ENCODE peak calls at places on chromosomes 13 and 19, in six cellular contexts. Z is HEK293T, S is hepatic stellate cell, C is DMS53, W is A172, T is fibroblast of lung. M is an unnamed sample.

GRCh38 chr13:29640665-29641064 is 45.2 kb upstream of the SLC7A1 start:
- DNase-seq in S (no peak), C (no peak), W (no peak), T (no peak), Z (no peak), M (no peak)

GRCh38 chr19:18539372-18539771 is 4.0 kb downstream of the FKBP8 start:
- DNase-seq in C (no peak), S (no peak), T (no peak), W (no peak), Z (no peak), M (no peak)

GRCh38 chr19:28406966-28407365 is 806.0 kb downstream of the UQCRFS1 start:
- DNase-seq in S (no peak), Z (no peak), C (no peak), T (no peak), W (no peak), M (no peak)

GRCh38 chr13:102117175-102117830 is 284.5 kb downstream of the FGF14 start:
- DNase-seq in S (no peak), T (peak), W (no peak), C (no peak), Z (no peak), M (no peak)

GRCh38 chr13:103246581-103247200 is 180.5 kb upstream of the SLC10A2 start:
- DNase-seq in T (no peak), S (no peak), Z (no peak), W (no peak), C (no peak), M (no peak)

GRCh38 chr19:45883881-45884681 is 1.9 kb downstream of the IRF2BP1 start:
- DNase-seq in C (peak), Z (no peak), T (no peak), S (no peak), W (no peak), M (no peak)

GRCh38 chr19:14472202-14472961 is 2.8 kb downstream of the PTGER1 start:
- DNase-seq in C (peak), W (no peak), Z (peak), S (peak), T (peak), M (no peak)

GRCh38 chr13:35283856-35284255 is 192.6 kb downstream of the MAB21L1 start:
- DNase-seq in Z (no peak), C (peak), S (no peak), T (peak), W (no peak), M (no peak)

GRCh38 chr19:16461630-16462051 is 10.1 kb downstream of the EPS15L1 start:
- DNase-seq in S (no peak), W (no peak), C (no peak), Z (no peak), T (no peak), M (no peak)

GRCh38 chr19:15035795-15036311 is 13.4 kb upstream of the CASP14 start:
- DNase-seq in C (no peak), W (no peak), S (no peak), T (no peak), Z (no peak), M (no peak)

GRCh38 chr19:41420101-41420880 is 6.9 kb downstream of the B3GNT8 start:
- DNase-seq in Z (no peak), T (no peak), S (no peak), W (no peak), C (peak), M (no peak)

GRCh38 chr13:30696278-30697176 is 38.8 kb upstream of the ALOX5AP start:
- DNase-seq in C (no peak), S (no peak), T (no peak), W (peak), Z (no peak), M (peak)

GRCh38 chr13:75792526-75793187 is 156.5 kb downstream of the LMO7 start:
- DNase-seq in C (no peak), S (no peak), W (no peak), Z (no peak), T (no peak), M (peak)

GRCh38 chr19:7705387-7706187 is 3.7 kb upstream of the FCER2 start:
- DNase-seq in Z (no peak), S (no peak), C (no peak), T (no peak), W (no peak), M (no peak)

GRCh38 chr13:82688400-82688999 is 1193.8 kb downstream of the SLITRK1 start:
- DNase-seq in W (peak), S (no peak), Z (no peak), C (peak), T (peak), M (peak)

GRCh38 chr19:51259348-51260245 is 8.7 kb downstream of the SIGLECL1 start:
- DNase-seq in Z (peak), T (peak), S (peak), W (peak), C (peak), M (peak)